ENCODE peak calls at places on chromosomes 7 and 10, in eight cellular contexts. A is ecto neural progenitor cell; K is ELF-1; E is Ammon's horn; V is stimulated activated CD8-positive, alpha-beta memory T cell treated with anti-CD3 and anti-CD28 coated beads, Interleukin-4, amount 100 ng/mL, for 1 hour; T is glutamatergic neuron; D is RPMI7951; U is NCI-H345. I is an unnamed sample.

GRCh38 chr10:117353700-117354099 is 21.5 kb downstream of the PDZD8 start:
- DNase-seq in A (no peak), K (no peak), E (no peak), V (no peak), T (no peak), D (no peak), U (no peak), I (no peak)

GRCh38 chr7:135200824-135201331 is 10.4 kb downstream of the WDR91 start:
- DNase-seq in A (no peak), K (no peak), E (no peak), V (no peak), T (no peak), D (peak), U (no peak), I (no peak)

GRCh38 chr10:94006591-94007550 is 13.1 kb downstream of the PLCE1 start:
- DNase-seq in A (no peak), K (peak), E (no peak), V (no peak), T (no peak), D (no peak), U (peak), I (no peak)

GRCh38 chr10:131175891-131176290 is 135.6 kb downstream of the TCERG1L start:
- DNase-seq in A (peak), K (no peak), E (no peak), V (no peak), T (no peak), D (no peak), U (no peak), I (no peak)

GRCh38 chr7:39353615-39354376 is 212.4 kb upstream of the YAE1 start:
- DNase-seq in A (peak), K (peak), E (peak), V (no peak), T (peak), D (peak), U (no peak), I (peak)

GRCh38 chr7:123845823-123846216 is 851 bp downstream of the HYAL4 start:
- DNase-seq in A (no peak), K (no peak), E (no peak), V (no peak), T (no peak), D (no peak), U (peak), I (no peak)

GRCh38 chr7:130901209-130901783 is 167.3 kb upstream of the KLF14 start:
- DNase-seq in A (no peak), K (peak), E (peak), V (no peak), T (no peak), D (peak), U (no peak), I (peak)

GRCh38 chr7:29639887-29640600 is 76.4 kb downstream of the PRR15 start:
- DNase-seq in A (no peak), K (peak), E (no peak), V (no peak), T (no peak), D (no peak), U (peak), I (no peak)

GRCh38 chr10:113704637-113705343 is 25.1 kb downstream of the CASP7 start:
- DNase-seq in A (no peak), K (peak), E (peak), V (no peak), T (peak), D (peak), U (peak), I (no peak)

GRCh38 chr10:122999347-122999746 is 9.2 kb downstream of the IKZF5 start:
- DNase-seq in A (no peak), K (no peak), E (no peak), V (no peak), T (no peak), D (no peak), U (peak), I (no peak)

GRCh38 chr10:133085251-133086125 is 2.2 kb upstream of the ADGRA1 start:
- DNase-seq in A (no peak), K (no peak), E (no peak), V (no peak), T (peak), D (no peak), U (no peak), I (no peak)

GRCh38 chr7:107998150-107998549 is 4.8 kb downstream of the LAMB1 start:
- DNase-seq in A (no peak), K (no peak), E (no peak), V (no peak), T (no peak), D (peak), U (no peak), I (no peak)

GRCh38 chr7:91826377-91826776 is 54.1 kb downstream of the MTERF1 start:
- DNase-seq in A (no peak), K (no peak), E (no peak), V (no peak), T (no peak), D (peak), U (no peak), I (no peak)

GRCh38 chr10:22651276-22651980 is 63.0 kb downstream of the PIP4K2A start:
- DNase-seq in A (no peak), K (no peak), E (no peak), V (no peak), T (no peak), D (no peak), U (no peak), I (no peak)

GRCh38 chr7:141975806-141976523 is 2.4 kb upstream of the TAS2R38 start:
- DNase-seq in A (peak), K (peak), E (peak), V (peak), T (peak), D (peak), U (peak), I (no peak)

GRCh38 chr10:11381023-11381422 is 230.4 kb downstream of the USP6NL start:
- DNase-seq in A (no peak), K (no peak), E (no peak), V (no peak), T (no peak), D (no peak), U (no peak), I (no peak)

GRCh38 chr10:104640339-104641149 is 546 bp upstream of the SORCS3 start:
- DNase-seq in A (peak), K (no peak), E (no peak), V (no peak), T (peak), D (no peak), U (peak), I (no peak)

GRCh38 chr7:51629206-51629605 is 312.6 kb upstream of the COBL start:
- DNase-seq in A (no peak), K (no peak), E (no peak), V (no peak), T (no peak), D (no peak), U (no peak), I (no peak)

GRCh38 chr7:158458096-158458495 is 129.5 kb downstream of the PTPRN2 start:
- DNase-seq in A (no peak), K (no peak), E (no peak), V (no peak), T (no peak), D (no peak), U (no peak), I (no peak)

GRCh38 chr10:7819126-7819470 is 793 bp downstream of the TAF3 start:
- DNase-seq in A (peak), K (peak), E (peak), V (no peak), T (no peak), D (peak), U (peak), I (no peak)

GRCh38 chr7:151010307-151011096 is 13.8 kb downstream of the ATG9B start:
- DNase-seq in A (no peak), K (peak), E (no peak), V (no peak), T (no peak), D (no peak), U (no peak), I (no peak)

GRCh38 chr10:122841569-122841968 is 4.1 kb downstream of the CUZD1 start:
- DNase-seq in A (no peak), K (no peak), E (no peak), V (no peak), T (no peak), D (no peak), U (no peak), I (no peak)

GRCh38 chr10:91579351-91579985 is 53.4 kb downstream of the PPP1R3C start:
- DNase-seq in A (no peak), K (no peak), E (no peak), V (no peak), T (no peak), D (no peak), U (no peak), I (no peak)

GRCh38 chr10:29435809-29436501 is 147.1 kb downstream of the LYZL1 start:
- DNase-seq in A (no peak), K (no peak), E (no peak), V (no peak), T (no peak), D (peak), U (no peak), I (no peak)

GRCh38 chr10:52146766-52147165 is 167.3 kb upstream of the DKK1 start:
- DNase-seq in A (no peak), K (no peak), E (no peak), V (no peak), T (no peak), D (no peak), U (no peak), I (no peak)

GRCh38 chr10:84783909-84784308 is 455.5 kb downstream of the CCSER2 start:
- DNase-seq in A (no peak), K (no peak), E (no peak), V (no peak), T (no peak), D (no peak), U (no peak), I (no peak)

GRCh38 chr10:73332379-73332778 is 26.3 kb downstream of the CFAP70 start:
- DNase-seq in A (no peak), K (peak), E (no peak), V (no peak), T (no peak), D (no peak), U (no peak), I (no peak)

GRCh38 chr10:1465421-1465902 is 271.9 kb downstream of the ADARB2 start:
- DNase-seq in A (no peak), K (no peak), E (no peak), V (no peak), T (no peak), D (no peak), U (no peak), I (no peak)

GRCh38 chr7:123865517-123866117 is 20.6 kb downstream of the HYAL4 start:
- DNase-seq in A (no peak), K (peak), E (peak), V (no peak), T (peak), D (peak), U (peak), I (no peak)

GRCh38 chr7:103593691-103594090 is 147.7 kb upstream of the SLC26A5 start:
- DNase-seq in A (no peak), K (no peak), E (no peak), V (no peak), T (no peak), D (no peak), U (no peak), I (no peak)

GRCh38 chr7:158320328-158320727 is 267.3 kb downstream of the PTPRN2 start:
- DNase-seq in A (peak), K (no peak), E (no peak), V (no peak), T (no peak), D (no peak), U (no peak), I (no peak)

GRCh38 chr10:52226448-52226847 is 87.6 kb upstream of the DKK1 start:
- DNase-seq in A (no peak), K (no peak), E (no peak), V (no peak), T (no peak), D (peak), U (no peak), I (no peak)

GRCh38 chr10:15370741-15371701 is at the start of gene FAM171A1:
- DNase-seq in A (peak), K (peak), E (peak), V (peak), T (peak), D (peak), U (peak), I (peak)

GRCh38 chr10:47137311-47137851 is 162.6 kb upstream of the GDF10 start:
- DNase-seq in A (no peak), K (no peak), E (no peak), V (no peak), T (no peak), D (peak), U (no peak), I (no peak)

GRCh38 chr7:135167360-135167759 is 3.1 kb downstream of the CYREN start:
- DNase-seq in A (no peak), K (no peak), E (no peak), V (no peak), T (no peak), D (no peak), U (no peak), I (no peak)